ENCODE peak calls at places on chromosome 21, in four cellular contexts. One of them, this sample, is unnamed.

GRCh38 chr21:37874481-37874880 is 41.8 kb downstream of the KCNJ6 start:
- DNase-seq in left cardiac atrium: no peak
- DNase-seq in Calu3: no peak
- DNase-seq in BJ: no peak
- DNase-seq in this sample: no peak

GRCh38 chr21:36727886-36728285 is 29.0 kb downstream of the SIM2 start:
- DNase-seq in left cardiac atrium: no peak
- DNase-seq in BJ: no peak
- DNase-seq in Calu3: no peak
- DNase-seq in this sample: no peak

GRCh38 chr21:45277101-45278045 is 10.3 kb downstream of the POFUT2 start:
- DNase-seq in Calu3: no peak
- DNase-seq in left cardiac atrium: peak
- DNase-seq in BJ: no peak
- DNase-seq in this sample: no peak

GRCh38 chr21:46289655-46290178 is 3.6 kb downstream of the YBEY start:
- DNase-seq in BJ: no peak
- DNase-seq in Calu3: no peak
- DNase-seq in left cardiac atrium: no peak
- DNase-seq in this sample: no peak

GRCh38 chr21:46093668-46094400 is 4.1 kb upstream of the COL6A2 start:
- DNase-seq in BJ: no peak
- DNase-seq in left cardiac atrium: no peak
- DNase-seq in Calu3: no peak
- DNase-seq in this sample: no peak

GRCh38 chr21:26756491-26757159 is 88.6 kb downstream of the ADAMTS1 start:
- DNase-seq in Calu3: no peak
- DNase-seq in BJ: no peak
- DNase-seq in left cardiac atrium: no peak
- DNase-seq in this sample: no peak

GRCh38 chr21:45550552-45551210 is 8.4 kb upstream of the SLC19A1 start:
- DNase-seq in BJ: no peak
- DNase-seq in Calu3: no peak
- DNase-seq in left cardiac atrium: no peak
- DNase-seq in this sample: no peak

GRCh38 chr21:16534408-16535099 is 804.8 kb downstream of the USP25 start:
- DNase-seq in BJ: no peak
- DNase-seq in left cardiac atrium: peak
- DNase-seq in Calu3: no peak
- DNase-seq in this sample: no peak

GRCh38 chr21:17829472-17829871 is 10.3 kb upstream of the C21orf91 start:
- DNase-seq in BJ: peak
- DNase-seq in left cardiac atrium: no peak
- DNase-seq in Calu3: no peak
- DNase-seq in this sample: no peak

GRCh38 chr21:16304700-16305099 is 574.9 kb downstream of the USP25 start:
- DNase-seq in BJ: no peak
- DNase-seq in left cardiac atrium: no peak
- DNase-seq in Calu3: no peak
- DNase-seq in this sample: no peak

GRCh38 chr21:45636459-45636858 is 7.1 kb upstream of the PCBP3 start:
- DNase-seq in Calu3: no peak
- DNase-seq in BJ: no peak
- DNase-seq in left cardiac atrium: no peak
- DNase-seq in this sample: no peak

GRCh38 chr21:33801424-33802405 is 113.9 kb downstream of the ATP5PO start:
- DNase-seq in Calu3: peak
- DNase-seq in BJ: peak
- DNase-seq in left cardiac atrium: no peak
- DNase-seq in this sample: peak

GRCh38 chr21:18832950-18833349 is 429.4 kb upstream of the TMPRSS15 start:
- DNase-seq in left cardiac atrium: no peak
- DNase-seq in Calu3: peak
- DNase-seq in BJ: no peak
- DNase-seq in this sample: no peak

GRCh38 chr21:18840239-18840638 is 436.7 kb upstream of the TMPRSS15 start:
- DNase-seq in BJ: no peak
- DNase-seq in Calu3: no peak
- DNase-seq in left cardiac atrium: no peak
- DNase-seq in this sample: no peak

GRCh38 chr21:43731891-43732711 is 13.2 kb downstream of the PDXK start:
- DNase-seq in Calu3: no peak
- DNase-seq in BJ: no peak
- DNase-seq in left cardiac atrium: no peak
- DNase-seq in this sample: no peak

GRCh38 chr21:35048706-35049617 is at the start of gene RUNX1:
- DNase-seq in BJ: no peak
- DNase-seq in Calu3: no peak
- DNase-seq in left cardiac atrium: peak
- DNase-seq in this sample: no peak

GRCh38 chr21:14241322-14241721 is 25.4 kb downstream of the RBM11 start:
- DNase-seq in left cardiac atrium: no peak
- DNase-seq in BJ: no peak
- DNase-seq in Calu3: no peak
- DNase-seq in this sample: no peak

GRCh38 chr21:15669247-15669646 is 60.5 kb upstream of the USP25 start:
- DNase-seq in BJ: no peak
- DNase-seq in Calu3: no peak
- DNase-seq in left cardiac atrium: no peak
- DNase-seq in this sample: no peak

GRCh38 chr21:25934771-25935224 is 200.0 kb downstream of the GABPA start:
- DNase-seq in left cardiac atrium: peak
- DNase-seq in BJ: peak
- DNase-seq in Calu3: peak
- DNase-seq in this sample: peak

GRCh38 chr21:16040601-16041000 is 310.8 kb downstream of the USP25 start:
- DNase-seq in left cardiac atrium: no peak
- DNase-seq in Calu3: no peak
- DNase-seq in BJ: no peak
- DNase-seq in this sample: peak

GRCh38 chr21:19999369-20000272 is 998.6 kb upstream of the NCAM2 start:
- DNase-seq in Calu3: no peak
- DNase-seq in left cardiac atrium: no peak
- DNase-seq in BJ: no peak
- DNase-seq in this sample: no peak

GRCh38 chr21:28992526-28993292 is at the start of gene LTN1:
- DNase-seq in Calu3: peak
- DNase-seq in left cardiac atrium: peak
- DNase-seq in BJ: peak
- DNase-seq in this sample: peak

GRCh38 chr21:32245971-32246370 is 32.9 kb downstream of the MIS18A start:
- DNase-seq in BJ: no peak
- DNase-seq in left cardiac atrium: no peak
- DNase-seq in Calu3: no peak
- DNase-seq in this sample: no peak

GRCh38 chr21:33976082-33976979 is 60.7 kb upstream of the ATP5PO start:
- DNase-seq in BJ: peak
- DNase-seq in left cardiac atrium: peak
- DNase-seq in Calu3: peak
- DNase-seq in this sample: peak

GRCh38 chr21:17550671-17551308 is 37.9 kb downstream of the CXADR start:
- DNase-seq in BJ: no peak
- DNase-seq in Calu3: no peak
- DNase-seq in left cardiac atrium: no peak
- DNase-seq in this sample: no peak

GRCh38 chr21:46347791-46348381 is 23.9 kb downstream of the PCNT start:
- DNase-seq in BJ: no peak
- DNase-seq in left cardiac atrium: peak
- DNase-seq in Calu3: no peak
- DNase-seq in this sample: no peak

GRCh38 chr21:29196021-29196663 is 65.7 kb downstream of the MAP3K7CL start:
- DNase-seq in Calu3: peak
- DNase-seq in BJ: peak
- DNase-seq in left cardiac atrium: peak
- DNase-seq in this sample: peak

GRCh38 chr21:37522641-37523295 is 156.2 kb downstream of the DYRK1A start:
- DNase-seq in Calu3: no peak
- DNase-seq in left cardiac atrium: no peak
- DNase-seq in BJ: no peak
- DNase-seq in this sample: no peak

GRCh38 chr21:45142916-45143315 is 68.5 kb downstream of the ADARB1 start:
- DNase-seq in BJ: no peak
- DNase-seq in left cardiac atrium: no peak
- DNase-seq in Calu3: no peak
- DNase-seq in this sample: no peak

GRCh38 chr21:43667191-43667904 is 8.0 kb downstream of the RRP1B start:
- DNase-seq in BJ: no peak
- DNase-seq in left cardiac atrium: no peak
- DNase-seq in Calu3: no peak
- DNase-seq in this sample: no peak

This sample was measured in HepG2.